ENCODE peak calls at places on chromosome 7, in four cellular contexts. S is cardiac muscle cell; D is upper lobe of right lung; B is CD8-positive, alpha-beta memory T cell. Q is an unnamed sample. For H3K27me3 and H3K36me3, the result is how much of the 10 kb centered on the place peaks cover.

GRCh38 chr7:22093003-22093402 is 147.3 kb upstream of the CDCA7L start:
- DNase-seq in S (no peak), D (no peak), B (no peak), Q (no peak)

GRCh38 chr7:37920619-37921339 is at the start of gene EPDR1:
- DNase-seq in S (peak), D (peak), B (no peak), Q (no peak)

GRCh38 chr7:155889636-155890508 is 77.6 kb upstream of the SHH start:
- DNase-seq in S (no peak), D (peak), B (no peak), Q (no peak)

GRCh38 chr7:2687338-2687869 is 598 bp upstream of the AMZ1 start:
- DNase-seq in S (no peak), D (no peak), B (no peak), Q (no peak)

GRCh38 chr7:30352169-30352568 is 67.8 kb downstream of the ZNRF2 start:
- DNase-seq in S (no peak), D (no peak), B (peak), Q (no peak)

GRCh38 chr7:157566631-157567006 is 229.8 kb downstream of the DNAJB6 start:
- DNase-seq in S (no peak), D (no peak), B (no peak), Q (no peak)

GRCh38 chr7:40721344-40721949 is 586.6 kb downstream of the SUGCT start:
- DNase-seq in S (no peak), D (no peak), B (no peak), Q (no peak)

GRCh38 chr7:36535866-36536664 is 146.4 kb downstream of the ANLN start:
- DNase-seq in S (no peak), D (no peak), B (no peak), Q (no peak)

GRCh38 chr7:33157311-33157710 is 27.9 kb downstream of the BBS9 start:
- DNase-seq in S (no peak), D (no peak), B (no peak), Q (no peak)

GRCh38 chr7:36884863-36885262 is 160.6 kb upstream of the AOAH start:
- DNase-seq in S (no peak), D (no peak), B (no peak), Q (no peak)

GRCh38 chr7:72435366-72435765 is 23.2 kb upstream of the CALN1 start:
- DNase-seq in S (no peak), D (no peak), B (no peak), Q (no peak)

GRCh38 chr7:44603208-44603607 is 3.2 kb upstream of the OGDH start:
- DNase-seq in S (no peak), D (no peak), B (no peak), Q (no peak)

GRCh38 chr7:24930856-24931255 is 49.1 kb downstream of the OSBPL3 start:
- DNase-seq in S (no peak), D (no peak), B (no peak), Q (no peak)
- H3K27ac ChIP-seq in S (no peak), D (no peak), B (no peak), Q (no peak)

DNA sequence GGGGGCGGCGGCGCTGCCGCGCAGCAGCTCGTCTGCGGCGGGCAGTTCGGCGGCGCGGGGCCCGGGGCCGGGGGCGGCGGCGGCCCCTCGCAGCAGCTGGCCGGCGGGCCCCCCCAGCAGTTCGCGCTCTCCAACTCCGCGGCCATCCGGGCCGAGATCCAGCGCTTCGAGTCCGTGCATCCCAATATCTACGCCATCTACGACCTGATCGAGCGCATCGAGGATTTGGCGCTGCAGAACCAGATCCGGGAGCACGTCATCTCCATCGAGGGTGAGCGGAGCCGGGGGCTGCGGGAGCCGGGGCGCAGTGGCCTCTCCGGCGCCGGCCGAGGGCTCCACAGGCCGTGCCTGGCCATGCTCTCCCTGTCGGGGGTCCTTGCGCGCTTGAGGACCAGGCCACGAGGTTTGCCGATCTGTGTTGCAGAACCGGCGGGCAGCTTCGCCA is 549 bp downstream of the AGAP3 start:
- DNase-seq in S (peak), D (no peak), B (peak), Q (peak)
- H3K27me3 ChIP-seq in S (under half), D (under half), B (under half), Q (under half)

DNA sequence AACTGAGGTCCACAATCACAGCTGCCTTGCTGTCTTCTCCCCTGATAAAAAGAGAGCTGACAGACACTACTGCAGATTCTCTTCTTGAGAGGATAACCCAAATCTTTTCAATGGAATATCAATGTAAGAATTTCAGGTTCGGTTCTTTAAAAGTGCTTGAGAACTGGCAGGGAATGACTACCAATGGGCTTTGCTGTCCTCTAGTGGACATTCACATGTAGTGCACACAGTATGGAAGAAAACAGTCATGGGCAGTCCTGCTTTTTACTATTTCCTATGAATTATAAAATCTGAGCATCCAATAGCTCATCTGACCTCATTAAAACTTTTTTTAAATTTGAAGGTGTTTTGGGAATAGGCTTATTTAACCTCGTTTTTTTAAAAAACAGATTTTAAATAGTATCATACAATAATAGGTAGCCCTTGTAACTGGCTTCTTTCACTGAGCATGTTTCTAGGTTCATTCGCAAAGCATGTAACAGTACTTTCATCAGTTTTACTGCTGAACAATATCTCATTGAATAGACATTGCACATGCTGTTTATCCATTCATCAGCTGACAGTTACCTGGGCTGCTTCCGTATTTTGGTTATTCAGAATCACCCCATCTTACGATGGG is 18.3 kb downstream of the FZD9 start:
- DNase-seq in S (peak), D (no peak), B (peak), Q (no peak)
- H3K36me3 ChIP-seq in S (half or more), D (half or more), B (half or more), Q (half or more)

GRCh38 chr7:20595971-20596370 is 19.5 kb upstream of the ABCB5 start:
- DNase-seq in S (no peak), D (no peak), B (no peak), Q (no peak)

GRCh38 chr7:20596653-20597052 is 18.8 kb upstream of the ABCB5 start:
- DNase-seq in S (no peak), D (no peak), B (no peak), Q (no peak)

GRCh38 chr7:20597339-20597738 is 18.1 kb upstream of the ABCB5 start:
- DNase-seq in S (no peak), D (no peak), B (no peak), Q (no peak)

GRCh38 chr7:20591086-20591485 is 24.4 kb upstream of the ABCB5 start:
- DNase-seq in S (no peak), D (no peak), B (no peak), Q (no peak)

DNA sequence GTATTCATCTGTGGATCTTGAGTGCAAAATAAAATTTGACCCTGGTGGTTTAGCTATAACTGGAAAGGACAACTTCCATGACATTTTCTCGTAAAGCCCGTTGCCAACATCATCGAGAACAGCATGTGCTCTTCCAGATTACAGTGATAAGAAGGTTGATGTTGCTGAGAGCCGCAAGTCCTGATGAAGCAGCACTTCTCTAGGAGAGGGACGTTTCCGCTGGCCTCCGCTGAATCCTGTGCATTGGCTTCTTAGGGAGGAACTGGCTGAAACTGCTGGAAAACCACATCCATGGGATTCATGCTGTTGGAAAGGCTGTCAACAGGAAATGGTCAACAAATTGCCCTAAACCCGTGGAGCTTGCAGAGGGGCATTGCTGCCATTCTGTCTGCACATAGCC is 21.4 kb upstream of the ABCB5 start:
- DNase-seq in S (no peak), D (no peak), B (no peak), Q (no peak)
- H3K27ac ChIP-seq in S (no peak), D (no peak), B (no peak), Q (no peak)

GRCh38 chr7:108533712-108534111 is 7.8 kb upstream of the PNPLA8 start:
- DNase-seq in S (no peak), D (no peak), B (no peak), Q (no peak)
- H3K27me3 ChIP-seq in S (under half), D (under half), B (under half), Q (under half)

DNA sequence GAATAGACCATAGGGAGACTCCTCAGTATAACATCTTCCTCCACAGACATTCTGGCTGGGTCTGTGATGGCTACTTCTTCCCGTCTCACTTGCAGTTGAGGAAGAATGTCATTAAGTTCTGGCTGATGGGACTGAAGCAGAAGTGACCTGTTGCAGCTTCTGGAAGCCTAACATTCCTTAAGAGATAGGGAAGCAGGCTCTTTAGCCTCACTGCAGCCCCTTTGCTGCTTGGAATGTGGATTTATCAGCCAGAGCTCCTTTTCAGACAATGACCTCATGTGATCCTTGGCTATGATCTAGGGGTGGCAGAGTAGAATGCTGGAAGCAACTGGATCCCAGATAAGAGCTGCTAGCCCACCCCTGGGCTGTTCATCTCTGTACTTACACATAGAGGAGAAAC is 142.5 kb downstream of the RNF216 start:
- DNase-seq in S (peak), D (no peak), B (no peak), Q (no peak)
- H3K36me3 ChIP-seq in S (under half), D (under half), B (under half), Q (under half)

DNA sequence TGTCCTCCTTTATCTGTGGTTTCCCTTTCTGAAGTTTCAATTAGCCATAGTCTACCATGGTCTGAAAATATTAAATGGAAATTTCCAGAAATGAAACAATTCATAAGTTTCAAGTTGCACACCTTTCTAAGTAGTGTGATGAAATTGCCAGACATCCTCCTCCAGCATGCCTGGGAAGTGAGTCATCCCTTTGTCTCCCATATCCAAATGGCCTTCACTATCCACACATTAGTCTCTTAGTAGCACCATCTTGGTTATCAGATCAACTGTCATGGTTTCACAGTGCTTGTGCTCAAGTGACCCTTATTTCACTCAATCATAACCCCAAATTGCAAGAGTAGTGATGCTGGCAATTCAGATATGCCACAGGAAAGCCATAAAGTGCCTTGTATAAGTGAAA is 83.4 kb upstream of the PPP1R9A start:
- DNase-seq in S (no peak), D (no peak), B (no peak), Q (no peak)
- H3K27ac ChIP-seq in S (no peak), D (no peak), B (no peak), Q (peak)

DNA sequence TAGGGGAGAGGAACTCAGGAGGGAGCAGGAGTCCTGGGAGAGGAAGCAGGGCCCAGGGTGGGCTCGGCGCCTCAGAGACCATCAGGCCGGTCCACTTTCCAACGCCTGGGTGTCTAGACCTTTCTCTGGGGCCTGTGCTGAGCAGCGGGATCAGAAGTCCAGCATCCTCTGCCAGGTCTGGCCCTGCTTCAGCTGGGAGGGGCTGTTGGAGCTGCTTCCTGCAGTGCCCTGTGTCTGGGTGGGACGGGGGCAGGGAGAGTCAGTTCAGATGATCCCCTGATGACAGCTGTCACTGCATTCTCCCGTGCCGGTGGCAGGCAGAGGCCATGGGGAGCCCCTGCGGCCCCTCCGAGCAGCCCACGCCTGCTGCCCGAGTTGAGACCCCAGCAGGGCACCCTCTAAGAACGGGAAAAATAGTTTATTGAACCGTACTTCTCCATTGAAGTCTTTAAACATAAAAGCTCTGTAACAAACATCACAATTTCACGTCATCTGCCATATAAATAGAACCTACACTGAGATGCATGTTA is 23.3 kb downstream of the AP5Z1 start:
- DNase-seq in S (no peak), D (no peak), B (no peak), Q (no peak)
- H3K27me3 ChIP-seq in S (under half), D (under half), B (under half), Q (under half)

DNA sequence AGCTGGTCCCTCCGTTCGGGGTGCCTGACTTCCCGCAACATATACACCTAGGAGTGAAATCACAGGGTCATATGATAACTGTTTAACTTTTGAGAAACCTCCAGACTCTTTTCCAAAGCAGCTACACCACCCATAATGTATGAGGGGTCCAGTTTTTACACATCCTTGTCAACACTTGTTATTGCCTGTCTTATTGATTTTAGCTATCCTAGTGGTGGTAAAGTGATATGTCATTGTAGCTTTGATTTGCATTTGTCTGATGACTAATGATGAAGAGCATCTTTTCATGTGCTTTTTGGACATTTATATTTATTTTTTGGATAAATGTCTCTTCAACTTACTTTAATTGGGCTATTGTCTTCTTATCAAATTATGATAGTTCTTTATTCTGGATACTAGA is 29.0 kb downstream of the SND1 start:
- DNase-seq in S (no peak), D (no peak), B (no peak), Q (no peak)
- H3K36me3 ChIP-seq in S (under half), D (under half), B (under half), Q (half or more)